ENCODE peak calls at places on chromosomes 4 and X, in seven cellular contexts. I is cardiac fibroblast; G is NCI-H1417; T is T-helper 2 cell; D is activated naive CD8-positive, alpha-beta T cell treated with anti-CD3 and anti-CD28 coated beads, Interleukin-2, amount 50 U/mL, for 24 hours; U is HCT116; J is NCI-H510A. S is an unnamed sample.

GRCh38 chr4:140168936-140169335 is 15.0 kb upstream of the MAML3 start:
- DNase-seq in I (no peak), G (no peak), T (no peak), D (no peak), U (no peak), J (no peak), S (no peak)

GRCh38 chrX:119755981-119756533 is 2.3 kb upstream of the SOWAHD start:
- DNase-seq in I (no peak), G (no peak), T (peak; percentile 33), D (peak; percentile 46), U (no peak), J (no peak), S (no peak)

GRCh38 chr4:70657326-70657725 is 9.0 kb downstream of the JCHAIN start:
- DNase-seq in I (no peak), G (no peak), T (no peak), D (no peak), U (no peak), J (no peak), S (no peak)

GRCh38 chr4:25160714-25161598 is 707 bp upstream of the SEPSECS start:
- DNase-seq in I (no peak), G (no peak), T (no peak), D (no peak), U (no peak), J (no peak), S (no peak)

GRCh38 chr4:763922-764321 is 58.3 kb downstream of the PCGF3 start:
- DNase-seq in I (no peak), G (no peak), T (no peak), D (no peak), U (no peak), J (no peak), S (no peak)

GRCh38 chrX:42098897-42099296 is 175.5 kb upstream of the CASK start:
- DNase-seq in I (peak; percentile 53), G (no peak), T (no peak), D (no peak), U (no peak), J (no peak), S (no peak)

GRCh38 chr4:54095110-54095800 is 4.7 kb upstream of the GSX2 start:
- DNase-seq in I (no peak), G (no peak), T (no peak), D (no peak), U (no peak), J (no peak), S (no peak)

GRCh38 chr4:55183926-55184599 is 58.7 kb upstream of the KDR start:
- DNase-seq in I (peak; percentile 95), G (no peak), T (no peak), D (peak; percentile 4), U (peak; percentile 87), J (no peak), S (no peak)

GRCh38 chrX:112818114-112819012 is 22.3 kb downstream of the AMOT start:
- DNase-seq in I (no peak), G (peak; percentile 5), T (no peak), D (no peak), U (no peak), J (peak; percentile 15), S (peak; percentile 65)

GRCh38 chr4:183355405-183355804 is 33.2 kb upstream of the CLDN24 start:
- DNase-seq in I (peak; percentile 79), G (no peak), T (no peak), D (no peak), U (no peak), J (no peak), S (peak; percentile 51)

GRCh38 chr4:102473476-102473875 is 27.7 kb upstream of the NFKB1 start:
- DNase-seq in I (no peak), G (no peak), T (no peak), D (no peak), U (no peak), J (no peak), S (no peak)

GRCh38 chrX:86047174-86047991 is at the start of gene CHM:
- DNase-seq in I (peak; percentile 85), G (no peak), T (peak; percentile 41), D (peak; percentile 34), U (peak; percentile 57), J (no peak), S (no peak)

GRCh38 chr4:15414601-15415091 is 13.2 kb upstream of the C1QTNF7 start:
- DNase-seq in I (peak; percentile 49), G (no peak), T (no peak), D (no peak), U (no peak), J (no peak), S (no peak)

GRCh38 chrX:49111846-49112245 is 11.7 kb downstream of the GPKOW start:
- DNase-seq in I (no peak), G (no peak), T (no peak), D (no peak), U (no peak), J (no peak), S (no peak)

GRCh38 chr4:142201041-142201440 is 564.7 kb downstream of the IL15 start:
- DNase-seq in I (peak; percentile 26), G (no peak), T (no peak), D (no peak), U (no peak), J (no peak), S (no peak)

GRCh38 chr4:182808673-182809416 is 108.3 kb downstream of the DCTD start:
- DNase-seq in I (no peak), G (no peak), T (peak; percentile 48), D (peak; percentile 58), U (no peak), J (no peak), S (no peak)

GRCh38 chrX:40778861-40779575 is 43.7 kb upstream of the MED14 start:
- DNase-seq in I (peak; percentile 14), G (no peak), T (no peak), D (no peak), U (peak; percentile 36), J (no peak), S (no peak)

GRCh38 chr4:159199827-159200226 is 96.9 kb downstream of the RAPGEF2 start:
- DNase-seq in I (no peak), G (no peak), T (no peak), D (no peak), U (no peak), J (no peak), S (no peak)

GRCh38 chr4:97279410-97279809 is 863.9 kb downstream of the STPG2 start:
- DNase-seq in I (no peak), G (no peak), T (no peak), D (no peak), U (no peak), J (no peak), S (no peak)

GRCh38 chr4:110900206-110900769 is 277.4 kb upstream of the PITX2 start:
- DNase-seq in I (no peak), G (no peak), T (no peak), D (no peak), U (no peak), J (no peak), S (no peak)

GRCh38 chr4:173230077-173230476 is 61.5 kb downstream of the GALNT7 start:
- DNase-seq in I (no peak), G (no peak), T (no peak), D (no peak), U (no peak), J (no peak), S (no peak)

GRCh38 chr4:53592686-53593641 is 1.7 kb upstream of the LNX1 start:
- DNase-seq in I (peak; percentile 46), G (no peak), T (no peak), D (no peak), U (no peak), J (peak; percentile 93), S (peak; percentile 90)

S was measured in DMS153.